ENCODE peak calls at places on chromosomes 1 and 21, in four cellular contexts. Q, G, U and R are unnamed samples.
A peak's percentile ranks its signal among the peaks of the same experiment; 100 is the strongest.

GRCh38 chr1:8238141-8239038 is 79.5 kb upstream of the SLC45A1 start:
- DNase-seq in G (no peak), Q (no peak), U (peak; percentile 40), R (no peak)

GRCh38 chr1:162397039-162397448 is 14.9 kb downstream of the SH2D1B start:
- DNase-seq in U (no peak), Q (no peak), G (peak; percentile 14), R (no peak)

GRCh38 chr1:22207605-22208264 is 64.8 kb upstream of the WNT4 start:
- DNase-seq in G (no peak), U (no peak), Q (no peak), R (no peak)

GRCh38 chr1:232688398-232688797 is 58.5 kb upstream of the SIPA1L2 start:
- DNase-seq in G (no peak), Q (no peak), U (no peak), R (no peak)

GRCh38 chr1:45543599-45544417 is 6.8 kb upstream of the AKR1A1 start:
- DNase-seq in U (peak; percentile 31), Q (no peak), G (no peak), R (no peak)

GRCh38 chr1:93878501-93878888 is 511 bp downstream of the DNTTIP2 start:
- DNase-seq in U (peak; percentile 9), Q (peak; percentile 36), G (no peak), R (peak; percentile 33)

GRCh38 chr1:82686774-82687173 is 886.0 kb downstream of the ADGRL2 start:
- DNase-seq in U (no peak), Q (no peak), G (no peak), R (no peak)

GRCh38 chr1:202241376-202242079 is 47.9 kb downstream of the LGR6 start:
- DNase-seq in Q (no peak), U (no peak), G (no peak), R (no peak)

GRCh38 chr21:45970674-45971486 is 10.7 kb upstream of the COL6A1 start:
- DNase-seq in G (peak; percentile 92), U (peak; percentile 33), Q (peak; percentile 56), R (no peak)

GRCh38 chr1:10889628-10890353 is 93.3 kb upstream of the CASZ1 start:
- DNase-seq in Q (no peak), U (no peak), G (peak; percentile 55), R (no peak)

GRCh38 chr1:5430911-5431310 is 561.3 kb downstream of the NPHP4 start:
- DNase-seq in Q (no peak), U (peak; percentile 63), G (no peak), R (no peak)

GRCh38 chr1:172670316-172670715 is 11.4 kb downstream of the FASLG start:
- DNase-seq in Q (no peak), G (no peak), U (no peak), R (no peak)

GRCh38 chr1:168473164-168473563 is 70.6 kb downstream of the XCL2 start:
- DNase-seq in U (no peak), G (no peak), Q (no peak), R (no peak)

GRCh38 chr1:95023399-95024050 is 49.2 kb downstream of the ALG14 start:
- DNase-seq in G (no peak), U (no peak), Q (no peak), R (no peak)

GRCh38 chr1:50023292-50024159 is at the start of gene AGBL4:
- DNase-seq in Q (no peak), U (no peak), G (peak; percentile 87), R (no peak)

GRCh38 chr1:226215239-226215638 is 8.2 kb upstream of the MIXL1 start:
- DNase-seq in G (no peak), Q (no peak), U (no peak), R (no peak)

GRCh38 chr1:243229526-243229925 is 25.6 kb downstream of the CEP170 start:
- DNase-seq in U (no peak), G (no peak), Q (no peak), R (no peak)

GRCh38 chr1:78490861-78491310 is at the start of gene PTGFR:
- DNase-seq in U (no peak), G (peak; percentile 74), Q (no peak), R (no peak)
- TF ChIP-seq TAF1 in U (no peak), G (no peak), Q (no peak), R (no peak)

DNA sequence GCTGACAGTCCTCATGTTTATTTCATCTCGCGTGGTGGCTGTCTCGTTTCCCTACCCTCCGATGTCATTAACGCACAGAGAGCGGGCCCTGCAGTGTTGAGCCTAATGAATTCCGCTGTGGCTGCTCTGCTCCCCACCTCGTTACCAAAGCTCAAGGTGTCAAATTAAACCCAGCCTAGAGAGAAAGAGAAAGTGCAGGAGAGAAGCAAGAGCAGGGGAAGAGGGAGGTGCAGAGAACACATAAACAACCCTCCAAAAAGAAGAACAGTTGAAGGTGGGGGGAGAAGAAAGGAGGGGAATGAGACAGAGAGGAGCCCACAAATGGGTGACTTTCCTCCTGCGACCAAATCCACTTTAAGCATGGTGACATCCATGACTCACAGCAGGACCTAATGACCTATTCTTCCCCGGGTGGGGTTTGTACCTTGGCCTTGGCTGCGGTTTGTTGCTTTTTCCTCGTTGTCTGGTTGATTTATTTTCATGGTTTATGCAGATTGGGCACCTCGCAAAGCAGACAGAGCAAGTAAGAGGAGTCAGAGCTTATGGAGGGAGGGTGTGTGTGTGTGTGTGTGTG is 92.5 kb downstream of the PBX1 start:
- DNase-seq in G (no peak), U (no peak), Q (no peak), R (no peak)
- TF ChIP-seq TAF1 in G (no peak), U (no peak), Q (no peak), R (no peak)

DNA sequence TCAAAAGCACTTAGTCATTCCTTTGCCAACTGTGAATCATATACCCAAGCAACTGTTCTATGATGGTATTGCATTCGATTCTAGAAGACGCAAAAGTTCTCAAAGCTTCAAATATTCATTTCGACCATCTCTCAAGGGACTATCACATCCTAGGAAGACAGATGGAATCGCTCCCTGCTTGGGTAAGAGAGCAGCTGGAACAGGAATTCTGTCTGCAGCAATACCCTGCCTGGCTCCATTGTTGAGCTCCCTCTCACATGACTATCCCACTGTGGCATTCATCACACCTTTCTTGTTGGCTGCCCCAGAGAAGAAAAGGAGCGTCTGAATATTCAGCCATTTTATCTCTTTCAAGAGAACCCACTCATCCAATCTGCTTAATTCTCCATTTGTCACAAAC is 397.7 kb downstream of the NTNG1 start:
- DNase-seq in U (no peak), G (no peak), Q (no peak), R (no peak)
- TF ChIP-seq TAF1 in U (no peak), G (no peak), Q (no peak), R (no peak)

GRCh38 chr1:223393275-223394214 is at the start of gene CCDC185:
- DNase-seq in U (no peak), G (peak; percentile 60), Q (no peak), R (no peak)
- TF ChIP-seq TAF1 in U (no peak), G (no peak), Q (no peak), R (no peak)

GRCh38 chr1:77322061-77322900 is 40.5 kb downstream of the AK5 start:
- DNase-seq in U (peak; percentile 45), Q (no peak), G (no peak), R (no peak)
- TF ChIP-seq TAF1 in U (no peak), Q (no peak), G (no peak), R (no peak)

GRCh38 chr1:147907786-147908509 is 5.4 kb downstream of the GJA8 start:
- DNase-seq in Q (no peak), U (no peak), G (no peak), R (no peak)

GRCh38 chr1:147913362-147913761 is 10.8 kb downstream of the GJA8 start:
- DNase-seq in G (no peak), Q (no peak), U (no peak), R (no peak)

GRCh38 chr1:147912553-147912952 is 10.0 kb downstream of the GJA8 start:
- DNase-seq in G (no peak), U (no peak), Q (no peak), R (no peak)
- TF ChIP-seq TAF1 in G (no peak), U (no peak), Q (no peak), R (no peak)